ENCODE peak calls at places on chromosome 4, in four cellular contexts. One of them, this sample, is unnamed.
A peak's percentile ranks its signal among the peaks of the same experiment; 100 is the strongest.

GRCh38 chr4:3814026-3814570 is 47.9 kb downstream of the ADRA2C start:
- DNase-seq in A549: no peak
- DNase-seq in esophagus squamous epithelium: no peak
- DNase-seq in tibial artery: no peak
- DNase-seq in this sample: no peak

GRCh38 chr4:107619065-107619464 is 101.0 kb downstream of the PAPSS1 start:
- DNase-seq in A549: no peak
- DNase-seq in esophagus squamous epithelium: no peak
- DNase-seq in tibial artery: no peak
- DNase-seq in this sample: peak; percentile 89

GRCh38 chr4:137471895-137472294 is 60.4 kb downstream of the PCDH18 start:
- DNase-seq in A549: no peak
- DNase-seq in tibial artery: no peak
- DNase-seq in esophagus squamous epithelium: no peak
- DNase-seq in this sample: peak; percentile 50

GRCh38 chr4:80321776-80322175 is 13.8 kb upstream of the CFAP299 start:
- DNase-seq in A549: no peak
- DNase-seq in tibial artery: no peak
- DNase-seq in esophagus squamous epithelium: no peak
- DNase-seq in this sample: no peak

GRCh38 chr4:81445196-81445595 is 26.5 kb downstream of the RASGEF1B start:
- DNase-seq in A549: no peak
- DNase-seq in esophagus squamous epithelium: no peak
- DNase-seq in tibial artery: no peak
- DNase-seq in this sample: no peak

GRCh38 chr4:121462660-121463261 is 81.9 kb upstream of the QRFPR start:
- DNase-seq in esophagus squamous epithelium: no peak
- DNase-seq in A549: peak; percentile 8
- DNase-seq in tibial artery: no peak
- DNase-seq in this sample: peak; percentile 86

GRCh38 chr4:110294165-110294564 is 95.8 kb upstream of the ELOVL6 start:
- DNase-seq in esophagus squamous epithelium: no peak
- DNase-seq in A549: no peak
- DNase-seq in tibial artery: no peak
- DNase-seq in this sample: peak; percentile 46

GRCh38 chr4:7074423-7074822 is 6.6 kb upstream of the GRPEL1 start:
- DNase-seq in A549: no peak
- DNase-seq in esophagus squamous epithelium: no peak
- DNase-seq in tibial artery: peak; percentile 37
- DNase-seq in this sample: no peak

GRCh38 chr4:77734928-77735327 is 84.2 kb downstream of the CNOT6L start:
- DNase-seq in esophagus squamous epithelium: no peak
- DNase-seq in tibial artery: no peak
- DNase-seq in A549: no peak
- DNase-seq in this sample: peak; percentile 46

GRCh38 chr4:4418676-4419370 is 31.9 kb downstream of the NSG1 start:
- DNase-seq in A549: no peak
- DNase-seq in esophagus squamous epithelium: no peak
- DNase-seq in tibial artery: no peak
- DNase-seq in this sample: no peak

GRCh38 chr4:173547889-173548288 is 17.9 kb upstream of the HAND2 start:
- DNase-seq in A549: no peak
- DNase-seq in tibial artery: no peak
- DNase-seq in esophagus squamous epithelium: no peak
- DNase-seq in this sample: no peak

GRCh38 chr4:53616219-53616618 is 24.9 kb upstream of the LNX1 start:
- DNase-seq in esophagus squamous epithelium: no peak
- DNase-seq in tibial artery: no peak
- DNase-seq in A549: no peak
- DNase-seq in this sample: no peak

GRCh38 chr4:73998040-73999011 is at the start of gene CXCL5:
- DNase-seq in tibial artery: no peak
- DNase-seq in A549: peak; percentile 47
- DNase-seq in esophagus squamous epithelium: no peak
- DNase-seq in this sample: peak; percentile 69

GRCh38 chr4:7655549-7656243 is 221.0 kb upstream of the PSAPL1 start:
- DNase-seq in A549: no peak
- DNase-seq in esophagus squamous epithelium: no peak
- DNase-seq in tibial artery: no peak
- DNase-seq in this sample: no peak

GRCh38 chr4:24137596-24137962 is 247.7 kb upstream of the PPARGC1A start:
- DNase-seq in tibial artery: no peak
- DNase-seq in A549: no peak
- DNase-seq in esophagus squamous epithelium: no peak
- DNase-seq in this sample: no peak

GRCh38 chr4:159042097-159042605 is 60.7 kb upstream of the RAPGEF2 start:
- DNase-seq in esophagus squamous epithelium: no peak
- DNase-seq in tibial artery: no peak
- DNase-seq in A549: no peak
- DNase-seq in this sample: no peak

GRCh38 chr4:7864685-7865084 is 75.0 kb downstream of the AFAP1 start:
- DNase-seq in A549: no peak
- DNase-seq in tibial artery: no peak
- DNase-seq in esophagus squamous epithelium: no peak
- DNase-seq in this sample: no peak

GRCh38 chr4:113179996-113180395 is 130.5 kb downstream of the ANK2 start:
- DNase-seq in A549: no peak
- DNase-seq in esophagus squamous epithelium: no peak
- DNase-seq in tibial artery: no peak
- DNase-seq in this sample: peak; percentile 29

GRCh38 chr4:6701371-6701770 is 7.7 kb downstream of the S100P start:
- DNase-seq in tibial artery: no peak
- DNase-seq in esophagus squamous epithelium: no peak
- DNase-seq in A549: no peak
- DNase-seq in this sample: no peak

GRCh38 chr4:170772429-170772828 is 682.7 kb upstream of the AADAT start:
- DNase-seq in A549: no peak
- DNase-seq in tibial artery: no peak
- DNase-seq in esophagus squamous epithelium: no peak
- DNase-seq in this sample: no peak

GRCh38 chr4:89928867-89929266 is 34.2 kb downstream of the MMRN1 start:
- DNase-seq in tibial artery: no peak
- DNase-seq in esophagus squamous epithelium: no peak
- DNase-seq in A549: no peak
- DNase-seq in this sample: no peak

GRCh38 chr4:87644286-87644685 is 5.8 kb upstream of the DMP1 start:
- DNase-seq in esophagus squamous epithelium: no peak
- DNase-seq in tibial artery: no peak
- DNase-seq in A549: no peak
- DNase-seq in this sample: no peak
- TF ChIP-seq CTCF in esophagus squamous epithelium: no peak
- TF ChIP-seq CTCF in tibial artery: no peak
- TF ChIP-seq CTCF in A549: no peak
- TF ChIP-seq CTCF in this sample: peak; percentile 4

GRCh38 chr4:87141428-87141827 is 79.0 kb downstream of the KLHL8 start:
- DNase-seq in tibial artery: no peak
- DNase-seq in esophagus squamous epithelium: no peak
- DNase-seq in A549: no peak
- DNase-seq in this sample: no peak
- H3K4me3 ChIP-seq in tibial artery: no peak overlapping the region
- H3K4me3 ChIP-seq in esophagus squamous epithelium: no peak overlapping the region
- H3K4me3 ChIP-seq in A549: no peak overlapping the region
- H3K4me3 ChIP-seq in this sample: no peak overlapping the region

DNA sequence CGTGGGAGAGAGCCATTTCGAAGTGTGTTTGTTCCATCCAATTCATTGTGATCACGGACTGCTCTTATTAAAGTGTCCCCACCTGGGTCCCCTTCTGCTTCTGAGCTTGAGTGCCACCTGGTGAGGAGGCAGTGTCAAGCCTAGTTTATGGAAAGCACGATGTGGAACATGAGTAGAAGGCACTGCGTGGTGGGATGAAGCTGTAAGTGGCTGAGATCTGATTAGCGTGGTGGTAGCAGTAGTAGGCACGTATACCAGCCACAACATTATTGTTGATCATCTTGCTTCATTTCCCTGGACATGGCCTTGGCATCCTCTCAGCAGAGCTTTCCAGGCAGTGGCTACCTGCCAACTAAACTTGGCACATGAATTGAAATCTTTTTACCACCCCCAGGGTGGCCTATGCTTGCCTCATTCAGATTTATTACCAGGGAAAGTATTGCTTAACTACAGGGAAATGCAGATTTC is 46.4 kb downstream of the GPAT3 start:
- DNase-seq in tibial artery: no peak
- DNase-seq in esophagus squamous epithelium: no peak
- DNase-seq in A549: no peak
- DNase-seq in this sample: peak; percentile 66
- TF ChIP-seq CTCF in tibial artery: no peak
- TF ChIP-seq CTCF in esophagus squamous epithelium: no peak
- TF ChIP-seq CTCF in A549: peak; percentile 25
- TF ChIP-seq CTCF in this sample: no peak

DNA sequence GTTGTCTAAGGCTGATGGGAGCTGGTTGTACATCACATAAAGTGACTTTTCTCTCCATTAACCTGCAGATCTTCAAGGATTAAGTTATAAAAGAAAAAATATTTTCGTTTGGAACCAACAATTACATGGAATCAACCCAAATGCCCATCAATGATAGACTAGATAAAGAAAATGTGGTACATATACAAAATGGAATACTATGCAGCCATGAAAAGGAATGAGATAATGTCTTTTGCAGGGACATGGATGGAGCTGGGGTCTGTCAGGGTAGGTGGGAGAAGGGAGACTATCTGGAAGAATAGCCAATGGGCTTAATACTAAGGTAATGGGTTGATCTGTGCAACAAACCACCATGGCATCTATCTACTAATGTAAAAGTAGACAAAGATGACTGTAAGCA is 313.2 kb downstream of the FSTL5 start:
- DNase-seq in esophagus squamous epithelium: no peak
- DNase-seq in A549: no peak
- DNase-seq in tibial artery: no peak
- DNase-seq in this sample: no peak
- H3K4me3 ChIP-seq in esophagus squamous epithelium: no peak overlapping the region
- H3K4me3 ChIP-seq in A549: no peak overlapping the region
- H3K4me3 ChIP-seq in tibial artery: no peak overlapping the region
- H3K4me3 ChIP-seq in this sample: no peak overlapping the region

GRCh38 chr4:154616731-154617130 is 4.3 kb upstream of the FGG start:
- DNase-seq in tibial artery: no peak
- DNase-seq in esophagus squamous epithelium: no peak
- DNase-seq in A549: no peak
- DNase-seq in this sample: no peak

GRCh38 chr4:154616287-154616686 is 3.8 kb upstream of the FGG start:
- DNase-seq in esophagus squamous epithelium: no peak
- DNase-seq in tibial artery: no peak
- DNase-seq in A549: no peak
- DNase-seq in this sample: no peak

GRCh38 chr4:154617820-154618317 is 5.4 kb upstream of the FGG start:
- DNase-seq in A549: no peak
- DNase-seq in esophagus squamous epithelium: no peak
- DNase-seq in tibial artery: no peak
- DNase-seq in this sample: no peak

GRCh38 chr4:154620111-154620510 is 7.7 kb upstream of the FGG start:
- DNase-seq in tibial artery: no peak
- DNase-seq in A549: no peak
- DNase-seq in esophagus squamous epithelium: no peak
- DNase-seq in this sample: no peak

GRCh38 chr4:154618708-154619315 is 6.4 kb upstream of the FGG start:
- DNase-seq in A549: peak; percentile 35
- DNase-seq in tibial artery: no peak
- DNase-seq in esophagus squamous epithelium: no peak
- DNase-seq in this sample: peak; percentile 63
- TF ChIP-seq CTCF in A549: peak; percentile 81
- TF ChIP-seq CTCF in tibial artery: peak; percentile 44
- TF ChIP-seq CTCF in esophagus squamous epithelium: peak; percentile 45
- TF ChIP-seq CTCF in this sample: peak; percentile 81

DNA sequence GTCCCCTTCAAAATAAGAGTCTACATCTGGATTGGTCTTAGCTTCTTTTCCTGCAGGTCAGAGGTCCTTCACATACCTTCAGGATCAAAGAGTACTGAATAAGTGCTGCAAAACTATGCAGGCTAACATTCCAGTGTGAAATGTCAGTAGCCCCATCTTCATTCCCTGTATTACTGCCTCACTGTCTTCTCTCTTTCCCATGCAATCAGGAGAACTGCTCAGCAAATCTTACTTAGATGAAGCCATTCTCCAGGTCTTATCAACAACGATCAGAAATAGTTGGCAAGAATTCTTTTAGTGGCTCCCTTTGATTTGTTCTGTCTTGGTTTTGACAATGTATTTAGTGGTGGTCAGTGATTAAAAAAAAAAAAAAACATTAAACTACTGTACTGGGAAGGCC is 26.0 kb upstream of the IQCM start:
- DNase-seq in A549: no peak
- DNase-seq in tibial artery: no peak
- DNase-seq in esophagus squamous epithelium: no peak
- DNase-seq in this sample: no peak
- H3K4me3 ChIP-seq in A549: no peak overlapping the region
- H3K4me3 ChIP-seq in tibial artery: no peak overlapping the region
- H3K4me3 ChIP-seq in esophagus squamous epithelium: no peak overlapping the region
- H3K4me3 ChIP-seq in this sample: no peak overlapping the region

DNA sequence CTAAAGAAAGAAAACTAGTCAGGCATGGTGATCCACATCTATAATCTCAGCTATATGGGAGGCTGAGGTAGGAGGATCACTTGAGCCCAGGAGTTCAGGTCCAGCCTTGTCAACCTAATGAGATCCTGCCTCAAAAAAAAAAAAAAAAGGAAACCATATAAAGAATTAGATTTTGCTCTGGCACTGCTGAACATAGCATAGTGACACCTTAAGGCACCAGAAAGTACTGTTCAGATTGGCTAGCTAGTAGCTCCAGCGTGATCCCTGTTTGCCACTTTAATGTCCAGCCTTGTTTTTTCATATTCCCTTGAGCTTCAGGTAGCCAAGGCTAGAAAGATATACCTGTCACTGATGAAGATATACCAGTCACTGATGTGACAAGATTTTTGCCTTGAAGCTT is 34.1 kb downstream of the EXOC1 start:
- DNase-seq in tibial artery: no peak
- DNase-seq in esophagus squamous epithelium: no peak
- DNase-seq in A549: no peak
- DNase-seq in this sample: no peak
- TF ChIP-seq CTCF in tibial artery: no peak
- TF ChIP-seq CTCF in esophagus squamous epithelium: no peak
- TF ChIP-seq CTCF in A549: no peak
- TF ChIP-seq CTCF in this sample: no peak

GRCh38 chr4:385934-386707 is 48.5 kb downstream of the ZNF141 start:
- DNase-seq in A549: no peak
- DNase-seq in esophagus squamous epithelium: no peak
- DNase-seq in tibial artery: no peak
- DNase-seq in this sample: no peak
- H3K4me3 ChIP-seq in A549: no peak overlapping the region
- H3K4me3 ChIP-seq in esophagus squamous epithelium: peak overlapping the region; percentile 21
- H3K4me3 ChIP-seq in tibial artery: no peak overlapping the region
- H3K4me3 ChIP-seq in this sample: peak overlapping the region; percentile 51

DNA sequence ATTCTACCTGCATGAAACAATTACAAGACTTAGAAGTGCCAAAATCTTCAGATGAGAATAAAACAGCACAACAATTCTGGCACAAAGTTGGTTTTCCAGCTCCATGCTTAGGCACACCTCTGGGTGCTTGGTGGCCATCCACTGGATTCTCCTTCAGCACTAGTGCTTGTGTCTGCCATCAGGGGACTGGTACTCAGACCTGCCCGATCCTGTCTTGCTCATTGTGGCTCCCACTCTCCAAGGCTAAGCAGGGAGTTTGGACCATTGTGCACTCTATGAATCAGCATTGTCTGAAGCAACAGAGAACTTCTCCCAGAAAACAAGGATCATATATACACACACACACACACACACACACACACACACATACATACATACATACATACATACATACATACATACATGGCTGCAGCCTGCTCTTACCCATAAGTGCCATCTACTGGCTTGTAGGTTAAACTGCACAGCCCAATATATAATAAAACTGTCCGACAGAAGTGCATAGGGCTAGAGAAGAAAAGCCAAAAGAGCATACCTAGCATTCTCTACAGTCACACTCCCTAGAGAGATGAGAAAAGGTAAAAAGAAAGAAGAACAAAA is 345.3 kb upstream of the LCORL start:
- DNase-seq in tibial artery: no peak
- DNase-seq in esophagus squamous epithelium: no peak
- DNase-seq in A549: no peak
- DNase-seq in this sample: peak; percentile 19
- TF ChIP-seq CTCF in tibial artery: no peak
- TF ChIP-seq CTCF in esophagus squamous epithelium: peak; percentile 38
- TF ChIP-seq CTCF in A549: no peak
- TF ChIP-seq CTCF in this sample: peak; percentile 32